ENCODE peak calls at places on chromosomes 4 and X, in seven cellular contexts. P, V, Q, A, E, X and W are unnamed samples.

GRCh38 chr4:186722856-186723206 is 825 bp downstream of the FAT1 start:
- DNase-seq in P (no peak), V (no peak), Q (no peak), A (peak), E (no peak), X (no peak), W (no peak)

GRCh38 chr4:131470360-131470759 is 1678.7 kb upstream of the PCDH10 start:
- DNase-seq in P (no peak), V (no peak), Q (no peak), A (no peak), E (no peak), X (no peak), W (no peak)

GRCh38 chr4:67556426-67556825 is 2.1 kb upstream of the STAP1 start:
- DNase-seq in P (no peak), V (no peak), Q (no peak), A (peak), E (no peak), X (no peak), W (no peak)

GRCh38 chr4:81447551-81448266 is 24.0 kb downstream of the RASGEF1B start:
- DNase-seq in P (no peak), V (no peak), Q (no peak), A (no peak), E (no peak), X (no peak), W (no peak)

GRCh38 chrX:104306180-104306579 is 51.4 kb upstream of the ESX1 start:
- DNase-seq in P (no peak), V (no peak), Q (no peak), A (no peak), E (no peak), X (no peak), W (no peak)

GRCh38 chr4:8117278-8117682 is 41.3 kb downstream of the ABLIM2 start:
- DNase-seq in P (peak), V (peak), Q (peak), A (peak), E (no peak), X (peak), W (no peak)

GRCh38 chr4:168560184-168560834 is 63.5 kb downstream of the PALLD start:
- DNase-seq in P (no peak), V (no peak), Q (peak), A (peak), E (no peak), X (no peak), W (no peak)

GRCh38 chrX:151984891-151985290 is 10.4 kb upstream of the GABRE start:
- DNase-seq in P (no peak), V (no peak), Q (peak), A (no peak), E (no peak), X (no peak), W (no peak)

GRCh38 chr4:16120720-16121119 is 36.9 kb upstream of the PROM1 start:
- DNase-seq in P (no peak), V (peak), Q (no peak), A (no peak), E (no peak), X (no peak), W (no peak)

GRCh38 chr4:57462843-57463242 is 352.7 kb upstream of the IGFBP7 start:
- DNase-seq in P (no peak), V (no peak), Q (no peak), A (no peak), E (no peak), X (no peak), W (no peak)

GRCh38 chrX:136476501-136476900 is 11.2 kb upstream of the BRS3 start:
- DNase-seq in P (no peak), V (no peak), Q (peak), A (no peak), E (no peak), X (no peak), W (no peak)

GRCh38 chr4:147833254-147833653 is 101.4 kb downstream of the ARHGAP10 start:
- DNase-seq in P (no peak), V (no peak), Q (peak), A (peak), E (no peak), X (no peak), W (no peak)

GRCh38 chr4:17713779-17714178 is 67.6 kb downstream of the FAM184B start:
- DNase-seq in P (no peak), V (no peak), Q (no peak), A (no peak), E (no peak), X (no peak), W (no peak)

GRCh38 chr4:1026115-1026514 is 14.7 kb downstream of the FGFRL1 start:
- DNase-seq in P (peak), V (peak), Q (peak), A (peak), E (no peak), X (peak), W (no peak)

GRCh38 chrX:31223817-31224216 is 152.0 kb upstream of the FTHL17 start:
- DNase-seq in P (peak), V (no peak), Q (peak), A (peak), E (no peak), X (no peak), W (no peak)

GRCh38 chrX:143664302-143664701 is 28.4 kb upstream of the SLITRK4 start:
- DNase-seq in P (no peak), V (no peak), Q (peak), A (peak), E (no peak), X (no peak), W (no peak)

GRCh38 chrX:136353519-136354095 is 52.8 kb downstream of the ADGRG4 start:
- DNase-seq in P (no peak), V (no peak), Q (peak), A (no peak), E (no peak), X (no peak), W (no peak)

GRCh38 chr4:5050520-5050955 is 742 bp upstream of the STK32B start:
- DNase-seq in P (peak), V (peak), Q (peak), A (peak), E (peak), X (peak), W (peak)

GRCh38 chr4:138007572-138007971 is 234.6 kb downstream of the SLC7A11 start:
- DNase-seq in P (no peak), V (no peak), Q (peak), A (peak), E (no peak), X (no peak), W (no peak)

GRCh38 chr4:38753021-38753806 is 29.6 kb downstream of the TLR10 start:
- DNase-seq in P (peak), V (peak), Q (peak), A (peak), E (no peak), X (no peak), W (no peak)

GRCh38 chrX:54042609-54043010 is 1.7 kb downstream of the PHF8 start:
- DNase-seq in P (peak), V (peak), Q (peak), A (peak), E (no peak), X (peak), W (peak)

GRCh38 chrX:46979340-46979739 is 67.1 kb downstream of the JADE3 start:
- DNase-seq in P (no peak), V (no peak), Q (peak), A (peak), E (no peak), X (no peak), W (no peak)

GRCh38 chr4:97238956-97239698 is 904.1 kb downstream of the STPG2 start:
- DNase-seq in P (no peak), V (no peak), Q (no peak), A (no peak), E (no peak), X (no peak), W (no peak)

GRCh38 chr4:3655485-3656429 is 110.4 kb upstream of the ADRA2C start:
- DNase-seq in P (no peak), V (no peak), Q (no peak), A (no peak), E (no peak), X (no peak), W (no peak)

GRCh38 chr4:98540803-98541202 is 117.6 kb downstream of the TSPAN5 start:
- DNase-seq in P (no peak), V (no peak), Q (peak), A (no peak), E (no peak), X (no peak), W (no peak)

GRCh38 chr4:173257732-173258717 is 76.1 kb downstream of the HMGB2 start:
- DNase-seq in P (peak), V (peak), Q (peak), A (peak), E (peak), X (peak), W (peak)

GRCh38 chr4:73139991-73140390 is 70.5 kb upstream of the COX18 start:
- DNase-seq in P (no peak), V (no peak), Q (no peak), A (peak), E (no peak), X (no peak), W (no peak)

GRCh38 chrX:10414872-10415703 is 205.3 kb downstream of the MID1 start:
- DNase-seq in P (no peak), V (no peak), Q (no peak), A (peak), E (no peak), X (no peak), W (no peak)

GRCh38 chrX:84339507-84340364 is 151.7 kb upstream of the RPS6KA6 start:
- DNase-seq in P (no peak), V (peak), Q (peak), A (peak), E (no peak), X (no peak), W (no peak)

GRCh38 chrX:32852203-32852602 is 359.1 kb downstream of the DMD start:
- DNase-seq in P (no peak), V (no peak), Q (peak), A (no peak), E (no peak), X (no peak), W (no peak)

GRCh38 chr4:25160714-25161598 is 707 bp upstream of the SEPSECS start:
- DNase-seq in P (no peak), V (peak), Q (peak), A (peak), E (no peak), X (peak), W (no peak)

GRCh38 chr4:82774711-82775171 is 23.9 kb downstream of the SCD5 start:
- DNase-seq in P (no peak), V (no peak), Q (no peak), A (peak), E (no peak), X (no peak), W (peak)

GRCh38 chr4:145812902-145813301 is 125.7 kb downstream of the ZNF827 start:
- DNase-seq in P (no peak), V (no peak), Q (peak), A (peak), E (no peak), X (no peak), W (no peak)

GRCh38 chr4:7999695-8000094 is 60.0 kb upstream of the AFAP1 start:
- DNase-seq in P (no peak), V (no peak), Q (no peak), A (no peak), E (no peak), X (no peak), W (peak)

GRCh38 chr4:102518703-102519131 is 17.6 kb downstream of the NFKB1 start:
- DNase-seq in P (no peak), V (peak), Q (no peak), A (peak), E (no peak), X (no peak), W (no peak)

GRCh38 chr4:159227984-159228383 is 125.1 kb downstream of the RAPGEF2 start:
- DNase-seq in P (peak), V (no peak), Q (peak), A (peak), E (peak), X (no peak), W (peak)

GRCh38 chr4:122692641-122693520 is 39.6 kb upstream of the BBS12 start:
- DNase-seq in P (no peak), V (no peak), Q (no peak), A (peak), E (no peak), X (no peak), W (no peak)